ENCODE peak calls at places on chromosomes 7 and 10, in four cellular contexts. K is A549, V is GM12878, X is HepG2. O is an unnamed sample.

GRCh38 chr10:60943372-60944158 is 420 bp downstream of the RHOBTB1 start:
- DNase-seq in V (no peak), X (peak), K (peak), O (peak)

GRCh38 chr7:77685219-77685618 is 11.0 kb upstream of the RSBN1L start:
- DNase-seq in V (no peak), K (no peak), X (peak), O (no peak)

GRCh38 chr7:114175140-114175539 is 239.5 kb upstream of the FOXP2 start:
- DNase-seq in X (no peak), V (no peak), K (no peak), O (no peak)

GRCh38 chr10:79433324-79434222 is 11.9 kb downstream of the ZCCHC24 start:
- DNase-seq in X (no peak), K (no peak), V (no peak), O (no peak)

GRCh38 chr10:69815099-69815498 is 13.4 kb downstream of the COL13A1 start:
- DNase-seq in X (no peak), V (no peak), K (no peak), O (no peak)

GRCh38 chr7:28776463-28777157 is 181.5 kb downstream of the TRIL start:
- DNase-seq in V (no peak), K (no peak), X (no peak), O (no peak)

GRCh38 chr7:1705856-1706255 is 35.8 kb downstream of the ELFN1 start:
- DNase-seq in K (no peak), X (no peak), V (no peak), O (no peak)

GRCh38 chr10:132512693-132513345 is 24.8 kb upstream of the INPP5A start:
- DNase-seq in X (no peak), V (no peak), K (no peak), O (no peak)

GRCh38 chr7:134203186-134203889 is 76.2 kb downstream of the LRGUK start:
- DNase-seq in V (no peak), X (no peak), K (no peak), O (peak)

GRCh38 chr10:121438320-121438719 is 159.9 kb downstream of the FGFR2 start:
- DNase-seq in K (no peak), V (no peak), X (no peak), O (no peak)

GRCh38 chr10:112584276-112584675 is 137.3 kb downstream of the VTI1A start:
- DNase-seq in V (no peak), K (no peak), X (no peak), O (no peak)

GRCh38 chr7:15507708-15508107 is 54.1 kb downstream of the AGMO start:
- DNase-seq in K (no peak), X (no peak), V (no peak), O (no peak)

GRCh38 chr7:27678617-27679260 is 16.1 kb upstream of the HIBADH start:
- DNase-seq in K (peak), X (peak), V (no peak), O (no peak)

GRCh38 chr10:19785366-19785765 is 30.9 kb upstream of the PLXDC2 start:
- DNase-seq in V (no peak), X (no peak), K (no peak), O (no peak)

GRCh38 chr7:128236924-128237586 is 4.0 kb upstream of the LEP start:
- DNase-seq in X (peak), V (peak), K (peak), O (peak)

GRCh38 chr10:97822261-97822687 is 27.4 kb upstream of the GOLGA7B start:
- DNase-seq in V (no peak), X (no peak), K (no peak), O (no peak)

GRCh38 chr7:86479144-86479543 is 164.6 kb upstream of the GRM3 start:
- DNase-seq in K (no peak), X (no peak), V (no peak), O (no peak)

GRCh38 chr10:74145133-74145532 is 5.5 kb downstream of the AP3M1 start:
- DNase-seq in K (no peak), V (no peak), X (no peak), O (no peak)

GRCh38 chr7:29878081-29878688 is 71.9 kb downstream of the WIPF3 start:
- DNase-seq in X (peak), K (peak), V (no peak), O (peak)

GRCh38 chr7:134022512-134022911 is 104.6 kb upstream of the LRGUK start:
- DNase-seq in X (no peak), V (no peak), K (no peak), O (no peak)

GRCh38 chr7:82704121-82704520 is 260.5 kb upstream of the CACNA2D1 start:
- DNase-seq in V (no peak), X (no peak), K (no peak), O (no peak)
- TF ChIP-seq CHD2 in V (no peak), X (no peak), K (no peak), O (no peak)

DNA sequence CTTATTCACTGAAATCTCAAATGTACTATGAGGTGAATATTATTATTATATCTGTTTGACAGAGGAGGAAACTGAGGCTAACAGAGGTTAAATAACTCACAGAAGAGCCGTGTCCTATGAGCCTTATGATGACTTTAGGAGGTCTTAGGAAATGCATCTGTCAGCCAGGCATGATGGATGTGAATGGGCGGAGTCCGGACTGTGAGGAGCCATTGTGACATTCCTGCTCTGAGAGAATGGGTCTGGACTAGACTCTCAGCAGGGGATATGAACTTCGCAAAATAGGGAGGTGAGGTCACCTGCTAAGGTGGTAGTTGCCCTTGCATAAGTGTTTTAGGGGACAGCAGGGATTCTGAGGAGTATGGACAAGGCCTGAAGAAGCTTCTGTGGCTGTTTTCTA is 153.6 kb downstream of the TMEM178B start:
- DNase-seq in V (no peak), K (no peak), X (peak), O (no peak)
- TF ChIP-seq CHD2 in V (no peak), K (no peak), X (no peak), O (no peak)

GRCh38 chr7:16780586-16780985 is 24.2 kb downstream of the AGR2 start:
- DNase-seq in X (no peak), K (no peak), V (no peak), O (no peak)

GRCh38 chr7:16786257-16786656 is 18.5 kb downstream of the AGR2 start:
- DNase-seq in K (no peak), V (no peak), X (no peak), O (no peak)

GRCh38 chr7:16787141-16787540 is 17.7 kb downstream of the AGR2 start:
- DNase-seq in X (no peak), V (no peak), K (no peak), O (no peak)

GRCh38 chr7:16785846-16786245 is 19.0 kb downstream of the AGR2 start:
- DNase-seq in X (no peak), V (no peak), K (no peak), O (no peak)

DNA sequence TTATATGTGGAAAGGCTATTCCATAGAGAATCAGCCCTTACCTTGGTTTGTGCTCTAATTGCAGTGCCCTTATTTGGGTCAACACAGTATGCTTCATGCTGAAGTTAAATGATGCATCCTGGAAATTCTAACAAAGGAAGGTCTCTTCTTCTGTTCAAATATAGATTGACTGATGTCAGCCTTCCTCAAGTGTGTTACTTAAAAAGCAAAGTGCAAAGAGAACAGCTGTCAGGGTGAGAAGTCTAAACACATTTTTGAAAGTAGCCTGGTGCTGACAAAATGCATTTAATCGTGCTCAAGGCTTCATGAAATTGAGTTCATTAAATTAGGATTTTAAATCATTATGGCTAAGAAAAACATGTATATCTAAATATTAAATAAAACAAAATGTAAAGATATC is 19.5 kb downstream of the AGR2 start:
- DNase-seq in X (no peak), K (no peak), V (no peak), O (no peak)
- TF ChIP-seq CHD2 in X (no peak), K (no peak), V (no peak), O (no peak)

DNA sequence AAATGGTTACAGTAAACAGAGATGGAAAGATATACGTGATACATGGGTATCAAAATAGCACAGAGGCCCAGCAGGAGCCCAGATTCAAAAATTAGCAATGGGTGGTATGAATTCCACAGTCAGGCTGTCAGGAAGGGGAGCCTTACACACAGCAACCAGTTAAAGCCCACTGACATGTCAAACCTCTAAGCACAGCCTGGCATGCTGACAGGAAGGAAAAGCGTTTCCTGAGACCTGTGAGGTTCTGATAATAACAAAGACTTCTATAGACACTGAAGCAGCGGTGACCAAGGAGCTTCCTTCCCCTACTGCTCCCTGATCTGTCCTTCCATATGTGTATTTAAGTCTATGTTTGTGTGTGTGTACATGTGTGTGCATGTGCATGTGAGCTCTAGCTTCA is 89.9 kb downstream of the PHYHIPL start:
- DNase-seq in X (no peak), K (no peak), V (no peak), O (no peak)
- TF ChIP-seq CHD2 in X (no peak), K (no peak), V (no peak), O (no peak)

GRCh38 chr10:75672272-75672671 is 240.8 kb downstream of the LRMDA start:
- DNase-seq in K (no peak), X (no peak), V (no peak), O (no peak)
- TF ChIP-seq CHD2 in K (no peak), X (no peak), V (no peak), O (no peak)

DNA sequence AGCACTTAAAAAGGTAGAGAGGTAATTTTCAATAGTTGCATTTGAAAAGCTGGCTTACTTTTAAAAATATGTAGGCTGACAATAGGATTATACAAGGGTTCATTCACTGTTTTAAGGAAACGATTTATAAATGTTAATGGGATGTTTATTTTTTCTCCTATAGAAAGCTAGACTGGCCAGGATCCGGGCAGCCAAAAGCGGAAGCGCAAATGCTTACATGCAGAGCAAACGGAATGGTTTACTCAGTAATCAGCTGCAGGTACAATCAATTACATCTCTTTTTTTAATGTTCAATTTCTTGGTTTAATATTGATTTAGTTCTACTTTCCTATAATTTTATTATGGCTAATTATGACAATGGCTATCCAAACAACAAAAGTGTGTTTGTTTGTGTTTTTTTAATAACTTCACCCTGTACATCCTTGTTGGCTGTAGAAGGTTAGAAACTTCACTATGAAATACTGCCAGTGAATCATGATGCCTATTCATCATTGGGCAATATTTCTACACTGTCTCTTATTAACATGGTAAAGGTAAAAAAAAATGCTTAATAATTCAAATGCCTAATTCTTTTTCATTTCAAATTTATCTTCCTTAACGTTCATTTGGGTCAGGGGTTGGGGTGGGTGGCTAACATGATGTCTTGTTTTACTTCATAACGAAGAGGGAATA is 116.4 kb downstream of the TSPAN12 start:
- DNase-seq in X (no peak), K (no peak), V (no peak), O (no peak)
- TF ChIP-seq CHD2 in X (no peak), K (no peak), V (no peak), O (no peak)

GRCh38 chr7:46109447-46109846 is 188.4 kb upstream of the IGFBP3 start:
- DNase-seq in K (no peak), V (no peak), X (no peak), O (no peak)

GRCh38 chr7:46115410-46115809 is 194.3 kb upstream of the IGFBP3 start:
- DNase-seq in V (no peak), K (no peak), X (no peak), O (no peak)
- TF ChIP-seq CHD2 in V (no peak), K (no peak), X (no peak), O (no peak)

GRCh38 chr7:107234436-107234835 is 65.6 kb downstream of the HBP1 start:
- DNase-seq in X (no peak), K (no peak), V (no peak), O (no peak)
- TF ChIP-seq CHD2 in X (no peak), K (no peak), V (no peak), O (no peak)

O was measured in K562.